ENCODE peak calls at places on chromosomes 16 and 17, in five cellular contexts. One of them, this sample, is unnamed.

GRCh38 chr17:34025179-34025551 is 229.9 kb upstream of the CCL2 start:
- DNase-seq in neural crest cell: no peak
- DNase-seq in left ventricle myocardium inferior: no peak
- DNase-seq in NCI-H1417: no peak
- DNase-seq in T-helper 1 cell: no peak
- DNase-seq in this sample: no peak

GRCh38 chr16:25916091-25916490 is 224.3 kb downstream of the HS3ST4 start:
- DNase-seq in neural crest cell: no peak
- DNase-seq in left ventricle myocardium inferior: no peak
- DNase-seq in NCI-H1417: no peak
- DNase-seq in T-helper 1 cell: no peak
- DNase-seq in this sample: no peak

GRCh38 chr17:81917565-81918332 is at the start of gene SIRT7:
- DNase-seq in neural crest cell: peak; percentile 65
- DNase-seq in left ventricle myocardium inferior: peak; percentile 75
- DNase-seq in NCI-H1417: peak; percentile 84
- DNase-seq in T-helper 1 cell: peak; percentile 73
- DNase-seq in this sample: peak; percentile 92

GRCh38 chr16:85649978-85650863 is 37.1 kb downstream of the GSE1 start:
- DNase-seq in neural crest cell: no peak
- DNase-seq in left ventricle myocardium inferior: no peak
- DNase-seq in NCI-H1417: peak; percentile 56
- DNase-seq in T-helper 1 cell: no peak
- DNase-seq in this sample: no peak

GRCh38 chr16:64893386-64893785 is 228.5 kb downstream of the CDH11 start:
- DNase-seq in neural crest cell: no peak
- DNase-seq in left ventricle myocardium inferior: no peak
- DNase-seq in NCI-H1417: no peak
- DNase-seq in T-helper 1 cell: no peak
- DNase-seq in this sample: no peak

GRCh38 chr17:181213-182163 is at the start of gene DOC2B:
- DNase-seq in neural crest cell: peak; percentile 32
- DNase-seq in left ventricle myocardium inferior: peak; percentile 61
- DNase-seq in NCI-H1417: peak; percentile 26
- DNase-seq in T-helper 1 cell: no peak
- DNase-seq in this sample: no peak

GRCh38 chr17:35315283-35315682 is 58.1 kb downstream of the SLFN11 start:
- DNase-seq in neural crest cell: no peak
- DNase-seq in left ventricle myocardium inferior: no peak
- DNase-seq in NCI-H1417: no peak
- DNase-seq in T-helper 1 cell: no peak
- DNase-seq in this sample: no peak

GRCh38 chr17:28896884-28897768 is at the start of gene FLOT2:
- DNase-seq in neural crest cell: peak; percentile 53
- DNase-seq in left ventricle myocardium inferior: peak; percentile 67
- DNase-seq in NCI-H1417: peak; percentile 88
- DNase-seq in T-helper 1 cell: peak; percentile 48
- DNase-seq in this sample: peak; percentile 14

GRCh38 chr17:43324205-43324893 is 74.4 kb upstream of the ARL4D start:
- DNase-seq in neural crest cell: no peak
- DNase-seq in left ventricle myocardium inferior: no peak
- DNase-seq in NCI-H1417: no peak
- DNase-seq in T-helper 1 cell: no peak
- DNase-seq in this sample: peak; percentile 35

GRCh38 chr17:66625321-66625767 is 209.6 kb upstream of the CACNG5 start:
- DNase-seq in neural crest cell: no peak
- DNase-seq in left ventricle myocardium inferior: no peak
- DNase-seq in NCI-H1417: no peak
- DNase-seq in T-helper 1 cell: no peak
- DNase-seq in this sample: no peak

GRCh38 chr17:6567528-6568185 is 11.3 kb upstream of the PITPNM3 start:
- DNase-seq in neural crest cell: no peak
- DNase-seq in left ventricle myocardium inferior: no peak
- DNase-seq in NCI-H1417: no peak
- DNase-seq in T-helper 1 cell: no peak
- DNase-seq in this sample: no peak

GRCh38 chr17:62641101-62641500 is 13.6 kb downstream of the MRC2 start:
- DNase-seq in neural crest cell: no peak
- DNase-seq in left ventricle myocardium inferior: no peak
- DNase-seq in NCI-H1417: no peak
- DNase-seq in T-helper 1 cell: no peak
- DNase-seq in this sample: no peak

GRCh38 chr16:65570261-65570660 is 448.4 kb upstream of the CDH11 start:
- DNase-seq in neural crest cell: no peak
- DNase-seq in left ventricle myocardium inferior: no peak
- DNase-seq in NCI-H1417: no peak
- DNase-seq in T-helper 1 cell: no peak
- DNase-seq in this sample: no peak

GRCh38 chr16:11291021-11291716 is 10.0 kb upstream of the PRM1 start:
- DNase-seq in neural crest cell: no peak
- DNase-seq in left ventricle myocardium inferior: no peak
- DNase-seq in NCI-H1417: no peak
- DNase-seq in T-helper 1 cell: no peak
- DNase-seq in this sample: no peak

GRCh38 chr17:35146214-35146833 is 1.3 kb upstream of the UNC45B start:
- DNase-seq in neural crest cell: no peak
- DNase-seq in left ventricle myocardium inferior: no peak
- DNase-seq in NCI-H1417: no peak
- DNase-seq in T-helper 1 cell: no peak
- DNase-seq in this sample: no peak

GRCh38 chr17:44749076-44750020 is 9.4 kb upstream of the ADAM11 start:
- DNase-seq in neural crest cell: no peak
- DNase-seq in left ventricle myocardium inferior: peak; percentile 38
- DNase-seq in NCI-H1417: no peak
- DNase-seq in T-helper 1 cell: no peak
- DNase-seq in this sample: no peak

GRCh38 chr17:61401280-61402072 is 1.8 kb downstream of the TBX2 start:
- DNase-seq in neural crest cell: no peak
- DNase-seq in left ventricle myocardium inferior: no peak
- DNase-seq in NCI-H1417: no peak
- DNase-seq in T-helper 1 cell: no peak
- DNase-seq in this sample: peak; percentile 56

GRCh38 chr16:59121411-59121810 is 387.3 kb upstream of the GOT2 start:
- DNase-seq in neural crest cell: no peak
- DNase-seq in left ventricle myocardium inferior: no peak
- DNase-seq in NCI-H1417: no peak
- DNase-seq in T-helper 1 cell: no peak
- DNase-seq in this sample: no peak

GRCh38 chr17:57084361-57084801 is 665 bp upstream of the AKAP1 start:
- DNase-seq in neural crest cell: no peak
- DNase-seq in left ventricle myocardium inferior: no peak
- DNase-seq in NCI-H1417: no peak
- DNase-seq in T-helper 1 cell: no peak
- DNase-seq in this sample: no peak

GRCh38 chr17:44557653-44558285 is 485 bp downstream of the FZD2 start:
- DNase-seq in neural crest cell: peak; percentile 51
- DNase-seq in left ventricle myocardium inferior: peak; percentile 41
- DNase-seq in NCI-H1417: peak; percentile 65
- DNase-seq in T-helper 1 cell: no peak
- DNase-seq in this sample: no peak

GRCh38 chr16:10308305-10309193 is 77.3 kb upstream of the ATF7IP2 start:
- DNase-seq in neural crest cell: no peak
- DNase-seq in left ventricle myocardium inferior: no peak
- DNase-seq in NCI-H1417: no peak
- DNase-seq in T-helper 1 cell: no peak
- DNase-seq in this sample: no peak

GRCh38 chr17:46270032-46270431 is 24.9 kb upstream of the LRRC37A start:
- DNase-seq in neural crest cell: no peak
- DNase-seq in left ventricle myocardium inferior: no peak
- DNase-seq in NCI-H1417: no peak
- DNase-seq in T-helper 1 cell: no peak
- DNase-seq in this sample: no peak

GRCh38 chr17:80545499-80545826 is 825 bp downstream of the RPTOR start:
- DNase-seq in neural crest cell: no peak
- DNase-seq in left ventricle myocardium inferior: no peak
- DNase-seq in NCI-H1417: no peak
- DNase-seq in T-helper 1 cell: no peak
- DNase-seq in this sample: no peak

GRCh38 chr17:78019367-78019975 is 61.0 kb downstream of the TNRC6C start:
- DNase-seq in neural crest cell: no peak
- DNase-seq in left ventricle myocardium inferior: no peak
- DNase-seq in NCI-H1417: no peak
- DNase-seq in T-helper 1 cell: no peak
- DNase-seq in this sample: no peak

GRCh38 chr17:19876524-19877161 is 8.9 kb upstream of the ULK2 start:
- DNase-seq in neural crest cell: no peak
- DNase-seq in left ventricle myocardium inferior: peak; percentile 64
- DNase-seq in NCI-H1417: no peak
- DNase-seq in T-helper 1 cell: no peak
- DNase-seq in this sample: no peak

GRCh38 chr16:67428146-67428731 is 2.7 kb upstream of the HSD11B2 start:
- DNase-seq in neural crest cell: peak; percentile 66
- DNase-seq in left ventricle myocardium inferior: peak; percentile 73
- DNase-seq in NCI-H1417: peak; percentile 57
- DNase-seq in T-helper 1 cell: peak; percentile 29
- DNase-seq in this sample: no peak

GRCh38 chr16:64478258-64478906 is 643.5 kb downstream of the CDH11 start:
- DNase-seq in neural crest cell: no peak
- DNase-seq in left ventricle myocardium inferior: no peak
- DNase-seq in NCI-H1417: no peak
- DNase-seq in T-helper 1 cell: no peak
- DNase-seq in this sample: no peak

GRCh38 chr16:87246269-87247065 is 70.7 kb downstream of the C16orf95 start:
- DNase-seq in neural crest cell: no peak
- DNase-seq in left ventricle myocardium inferior: no peak
- DNase-seq in NCI-H1417: peak; percentile 65
- DNase-seq in T-helper 1 cell: no peak
- DNase-seq in this sample: no peak

GRCh38 chr17:79617740-79618382 is 7.0 kb upstream of the RBFOX3 start:
- DNase-seq in neural crest cell: no peak
- DNase-seq in left ventricle myocardium inferior: peak; percentile 7
- DNase-seq in NCI-H1417: no peak
- DNase-seq in T-helper 1 cell: no peak
- DNase-seq in this sample: no peak

GRCh38 chr17:77382966-77383612 is 242.3 kb downstream of the SEC14L1 start:
- DNase-seq in neural crest cell: no peak
- DNase-seq in left ventricle myocardium inferior: no peak
- DNase-seq in NCI-H1417: no peak
- DNase-seq in T-helper 1 cell: no peak
- DNase-seq in this sample: no peak

GRCh38 chr16:12646490-12647274 is 157.0 kb downstream of the CPPED1 start:
- DNase-seq in neural crest cell: no peak
- DNase-seq in left ventricle myocardium inferior: no peak
- DNase-seq in NCI-H1417: no peak
- DNase-seq in T-helper 1 cell: no peak
- DNase-seq in this sample: peak; percentile 37

This sample was measured in T1000.